ENCODE peak calls at places on chromosomes 5 and 9, in eight cellular contexts. H is Panc1, B is AG04450, K is adrenal gland, C is progenitor cell of endocrine pancreas, F is lung, V is RWPE1, T is fibroblast of mammary gland. S is an unnamed sample.

GRCh38 chr5:60668715-60669304 is 31.2 kb downstream of the DEPDC1B start:
- DNase-seq in H (no peak), B (no peak), K (no peak), C (no peak), F (no peak), V (peak; percentile 15), T (peak; percentile 56), S (no peak)

GRCh38 chr9:116337015-116337414 is 183.4 kb downstream of the PAPPA start:
- DNase-seq in H (no peak), B (peak; percentile 21), K (no peak), C (no peak), F (no peak), V (no peak), T (peak; percentile 48), S (no peak)

GRCh38 chr5:140356878-140357730 is 2.9 kb upstream of the SLC4A9 start:
- DNase-seq in H (no peak), B (no peak), K (no peak), C (no peak), F (no peak), V (no peak), T (no peak), S (no peak)

GRCh38 chr5:122997294-122997693 is 39.2 kb downstream of the PPIC start:
- DNase-seq in H (no peak), B (no peak), K (no peak), C (no peak), F (no peak), V (no peak), T (no peak), S (no peak)

GRCh38 chr9:37944671-37945481 is 40.9 kb upstream of the SLC25A51 start:
- DNase-seq in H (no peak), B (no peak), K (no peak), C (no peak), F (no peak), V (peak; percentile 34), T (peak; percentile 15), S (no peak)

GRCh38 chr5:80186634-80187033 is 69.2 kb downstream of the SERINC5 start:
- DNase-seq in H (no peak), B (no peak), K (peak; percentile 42), C (no peak), F (peak; percentile 45), V (peak; percentile 59), T (peak; percentile 49), S (no peak)

GRCh38 chr5:98639258-98639657 is 134.2 kb upstream of the RGMB start:
- DNase-seq in H (no peak), B (no peak), K (no peak), C (no peak), F (no peak), V (no peak), T (no peak), S (no peak)

GRCh38 chr5:126918624-126918957 is 111.8 kb downstream of the MARCHF3 start:
- DNase-seq in H (no peak), B (no peak), K (no peak), C (no peak), F (no peak), V (peak; percentile 20), T (peak; percentile 47), S (no peak)

GRCh38 chr5:180831139-180832080 is 28.8 kb upstream of the MGAT1 start:
- DNase-seq in H (peak; percentile 28), B (peak; percentile 20), K (peak; percentile 88), C (peak; percentile 60), F (peak; percentile 87), V (peak; percentile 91), T (peak; percentile 65), S (peak; percentile 91)

GRCh38 chr5:57889558-57889957 is 406.9 kb upstream of the ACTBL2 start:
- DNase-seq in H (peak; percentile 35), B (peak; percentile 46), K (no peak), C (no peak), F (no peak), V (peak; percentile 94), T (peak; percentile 46), S (no peak)

GRCh38 chr5:10201223-10201868 is 48.3 kb downstream of the ATPSCKMT start:
- DNase-seq in H (no peak), B (no peak), K (no peak), C (no peak), F (no peak), V (no peak), T (peak; percentile 16), S (no peak)

GRCh38 chr5:34656700-34657549 is 797 bp downstream of the RAI14 start:
- DNase-seq in H (no peak), B (no peak), K (peak; percentile 21), C (peak; percentile 20), F (no peak), V (peak; percentile 51), T (no peak), S (no peak)

GRCh38 chr5:21807953-21808352 is 1045.2 kb downstream of the CDH12 start:
- DNase-seq in H (no peak), B (no peak), K (no peak), C (no peak), F (no peak), V (peak; percentile 7), T (peak; percentile 62), S (no peak)

GRCh38 chr5:73215891-73216610 is 43.1 kb downstream of the TMEM174 start:
- DNase-seq in H (peak; percentile 61), B (peak; percentile 38), K (peak; percentile 78), C (peak; percentile 76), F (peak; percentile 77), V (peak; percentile 93), T (peak; percentile 59), S (peak; percentile 93)

GRCh38 chr9:123407537-123407828 is 51.5 kb downstream of the CRB2 start:
- DNase-seq in H (no peak), B (no peak), K (no peak), C (no peak), F (no peak), V (no peak), T (no peak), S (no peak)

GRCh38 chr5:10138385-10139057 is 111.2 kb downstream of the ATPSCKMT start:
- DNase-seq in H (no peak), B (no peak), K (no peak), C (no peak), F (no peak), V (no peak), T (no peak), S (no peak)

GRCh38 chr5:103561670-103562069 is 919 bp downstream of the NUDT12 start:
- DNase-seq in H (no peak), B (no peak), K (no peak), C (no peak), F (no peak), V (peak; percentile 15), T (peak; percentile 1), S (no peak)

GRCh38 chr5:15383469-15383868 is 116.5 kb upstream of the FBXL7 start:
- DNase-seq in H (no peak), B (no peak), K (peak; percentile 21), C (no peak), F (no peak), V (no peak), T (peak; percentile 22), S (no peak)

GRCh38 chr9:114047717-114048116 is 30.4 kb downstream of the AMBP start:
- DNase-seq in H (no peak), B (no peak), K (no peak), C (no peak), F (no peak), V (no peak), T (no peak), S (peak; percentile 44)

GRCh38 chr5:15683332-15683731 is 183.4 kb downstream of the FBXL7 start:
- DNase-seq in H (no peak), B (no peak), K (no peak), C (no peak), F (no peak), V (no peak), T (no peak), S (no peak)

DNA sequence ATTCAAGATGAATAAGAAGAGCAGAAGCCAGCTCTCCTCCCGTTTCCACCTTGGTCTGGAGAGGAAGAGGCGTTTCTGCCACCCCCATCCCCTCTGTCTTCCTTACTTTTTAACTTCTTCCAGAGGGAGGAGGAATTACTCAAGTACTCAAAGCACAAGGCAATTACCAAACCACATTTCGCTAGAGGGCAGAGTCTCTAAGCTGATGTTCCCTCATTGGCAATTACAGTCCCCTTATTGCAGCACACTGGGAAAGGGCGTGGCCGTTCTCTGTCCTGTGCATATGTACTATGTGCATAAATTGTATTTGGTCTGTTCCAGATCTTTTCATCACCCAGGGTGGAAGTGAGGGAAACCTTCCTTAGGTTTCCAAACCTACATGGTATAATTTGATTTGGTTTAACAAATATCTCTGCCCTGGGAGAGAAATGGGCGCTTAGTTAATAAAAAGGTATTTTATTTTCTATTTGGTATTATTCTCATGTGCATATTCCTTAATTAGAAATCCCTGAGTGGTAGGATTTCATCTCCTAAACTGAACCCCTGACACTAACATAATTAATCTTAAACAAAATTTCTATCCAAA is 29.8 kb upstream of the ALDOB start:
- DNase-seq in H (no peak), B (no peak), K (peak; percentile 60), C (no peak), F (peak; percentile 40), V (peak; percentile 84), T (peak; percentile 80), S (no peak)
- TF ChIP-seq CTCF in H (peak; percentile 57), B (peak; percentile 51), K (peak; percentile 51), C (peak; percentile 26), F (peak; percentile 8), V (peak; percentile 86), T (peak; percentile 58), S (peak; percentile 61)

GRCh38 chr9:34896112-34896511 is 62.0 kb upstream of the PHF24 start:
- DNase-seq in H (no peak), B (no peak), K (no peak), C (no peak), F (no peak), V (no peak), T (no peak), S (no peak)
- TF ChIP-seq CTCF in H (peak; percentile 28), B (no peak), K (no peak), C (no peak), F (no peak), V (no peak), T (peak; percentile 2), S (peak; percentile 14)

GRCh38 chr5:150999704-151000452 is 20.5 kb upstream of the GPX3 start:
- DNase-seq in H (no peak), B (no peak), K (peak; percentile 32), C (no peak), F (no peak), V (no peak), T (peak; percentile 34), S (peak; percentile 65)
- TF ChIP-seq CTCF in H (no peak), B (no peak), K (no peak), C (no peak), F (no peak), V (no peak), T (no peak), S (no peak)

GRCh38 chr5:176667637-176668036 is 20.4 kb downstream of the TSPAN17 start:
- DNase-seq in H (no peak), B (no peak), K (no peak), C (no peak), F (no peak), V (no peak), T (no peak), S (no peak)
- TF ChIP-seq CTCF in H (no peak), B (no peak), K (no peak), C (no peak), F (no peak), V (no peak), T (no peak), S (no peak)

DNA sequence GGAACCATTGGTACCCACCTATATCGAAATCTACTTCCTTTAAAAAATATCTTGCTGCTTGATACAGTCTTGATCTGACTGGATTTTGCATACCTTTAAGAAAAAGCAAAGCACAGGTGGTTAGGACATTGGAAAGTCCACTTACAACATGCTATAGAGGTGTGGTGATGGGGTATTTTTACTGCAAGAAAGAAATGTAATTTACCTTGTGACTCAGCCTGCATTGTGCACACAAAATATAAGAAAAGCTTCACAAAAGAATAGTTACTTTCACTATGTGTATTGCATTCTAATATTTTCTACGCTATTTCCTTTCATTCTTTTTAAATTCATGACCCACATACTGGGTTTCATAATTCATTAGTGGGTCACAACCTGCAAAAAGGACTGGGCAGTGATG is 236.2 kb upstream of the RASEF start:
- DNase-seq in H (no peak), B (no peak), K (no peak), C (no peak), F (no peak), V (no peak), T (no peak), S (no peak)
- TF ChIP-seq CTCF in H (no peak), B (no peak), K (no peak), C (no peak), F (no peak), V (no peak), T (no peak), S (no peak)